ENCODE peak calls at places on chromosome 15, in five cellular contexts. One of them, this sample, is unnamed. For H3K4me1, the result is how much of the 10 kb centered on the place peaks cover.

GRCh38 chr15:52114256-52114655 is 1.7 kb upstream of the BCL2L10 start:
- DNase-seq in right cardiac atrium: no peak
- DNase-seq in ovary: no peak
- DNase-seq in spleen: no peak
- DNase-seq in GM23248: no peak
- DNase-seq in this sample: no peak

GRCh38 chr15:51366911-51367310 is 25.5 kb downstream of the GLDN start:
- DNase-seq in GM23248: peak
- DNase-seq in ovary: peak
- DNase-seq in right cardiac atrium: peak
- DNase-seq in spleen: no peak
- DNase-seq in this sample: no peak

GRCh38 chr15:90037510-90037860 is 36.4 kb downstream of the ZNF710 start:
- DNase-seq in GM23248: peak
- DNase-seq in spleen: no peak
- DNase-seq in right cardiac atrium: no peak
- DNase-seq in ovary: no peak
- DNase-seq in this sample: no peak

GRCh38 chr15:61051570-61052031 is 177.5 kb downstream of the RORA start:
- DNase-seq in spleen: no peak
- DNase-seq in ovary: peak
- DNase-seq in GM23248: peak
- DNase-seq in right cardiac atrium: peak
- DNase-seq in this sample: peak

GRCh38 chr15:97915261-97915660 is 45.2 kb upstream of the ARRDC4 start:
- DNase-seq in right cardiac atrium: no peak
- DNase-seq in GM23248: no peak
- DNase-seq in ovary: no peak
- DNase-seq in spleen: no peak
- DNase-seq in this sample: no peak

GRCh38 chr15:63715818-63716217 is 117.9 kb downstream of the HERC1 start:
- DNase-seq in ovary: no peak
- DNase-seq in GM23248: peak
- DNase-seq in right cardiac atrium: no peak
- DNase-seq in spleen: no peak
- DNase-seq in this sample: no peak

GRCh38 chr15:79349526-79349925 is 38.6 kb downstream of the TMED3 start:
- DNase-seq in right cardiac atrium: no peak
- DNase-seq in GM23248: no peak
- DNase-seq in ovary: no peak
- DNase-seq in spleen: no peak
- DNase-seq in this sample: no peak

GRCh38 chr15:68470981-68471380 is 39.0 kb upstream of the ITGA11 start:
- DNase-seq in right cardiac atrium: no peak
- DNase-seq in ovary: no peak
- DNase-seq in GM23248: no peak
- DNase-seq in spleen: no peak
- DNase-seq in this sample: no peak

GRCh38 chr15:99137111-99137546 is 32.2 kb downstream of the SYNM start:
- DNase-seq in GM23248: no peak
- DNase-seq in right cardiac atrium: no peak
- DNase-seq in ovary: no peak
- DNase-seq in spleen: no peak
- DNase-seq in this sample: no peak

GRCh38 chr15:82536409-82537350 is 3.6 kb downstream of the RPS17 start:
- DNase-seq in right cardiac atrium: no peak
- DNase-seq in spleen: no peak
- DNase-seq in ovary: no peak
- DNase-seq in GM23248: peak
- DNase-seq in this sample: no peak

GRCh38 chr15:51576911-51577500 is 45.6 kb downstream of the DMXL2 start:
- DNase-seq in right cardiac atrium: peak
- DNase-seq in GM23248: peak
- DNase-seq in ovary: peak
- DNase-seq in spleen: no peak
- DNase-seq in this sample: no peak

GRCh38 chr15:34239151-34239761 is 14.4 kb downstream of the EMC4 start:
- DNase-seq in right cardiac atrium: no peak
- DNase-seq in ovary: no peak
- DNase-seq in GM23248: peak
- DNase-seq in spleen: no peak
- DNase-seq in this sample: peak

GRCh38 chr15:60563066-60563465 is 84.1 kb upstream of the ICE2 start:
- DNase-seq in spleen: no peak
- DNase-seq in right cardiac atrium: no peak
- DNase-seq in ovary: no peak
- DNase-seq in GM23248: no peak
- DNase-seq in this sample: no peak

GRCh38 chr15:82890338-82891024 is 62.0 kb downstream of the HOMER2 start:
- DNase-seq in spleen: no peak
- DNase-seq in GM23248: peak
- DNase-seq in right cardiac atrium: no peak
- DNase-seq in ovary: no peak
- DNase-seq in this sample: no peak

GRCh38 chr15:60074181-60074885 is 70.2 kb downstream of the FOXB1 start:
- DNase-seq in ovary: no peak
- DNase-seq in spleen: no peak
- DNase-seq in right cardiac atrium: no peak
- DNase-seq in GM23248: peak
- DNase-seq in this sample: no peak

GRCh38 chr15:72182673-72183072 is 14.9 kb downstream of the GRAMD2A start:
- DNase-seq in spleen: peak
- DNase-seq in GM23248: no peak
- DNase-seq in ovary: no peak
- DNase-seq in right cardiac atrium: no peak
- DNase-seq in this sample: no peak

GRCh38 chr15:82936966-82937647 is 15.4 kb downstream of the HOMER2 start:
- DNase-seq in spleen: peak
- DNase-seq in GM23248: peak
- DNase-seq in right cardiac atrium: no peak
- DNase-seq in ovary: no peak
- DNase-seq in this sample: no peak

GRCh38 chr15:57323299-57323805 is 53.0 kb upstream of the CGNL1 start:
- DNase-seq in GM23248: no peak
- DNase-seq in right cardiac atrium: peak
- DNase-seq in spleen: no peak
- DNase-seq in ovary: no peak
- DNase-seq in this sample: no peak

GRCh38 chr15:52463638-52464037 is 65.0 kb downstream of the MYO5A start:
- DNase-seq in right cardiac atrium: no peak
- DNase-seq in GM23248: peak
- DNase-seq in spleen: no peak
- DNase-seq in ovary: no peak
- DNase-seq in this sample: no peak

GRCh38 chr15:52093539-52094502 is 18.8 kb downstream of the BCL2L10 start:
- DNase-seq in ovary: peak
- DNase-seq in right cardiac atrium: peak
- DNase-seq in spleen: no peak
- DNase-seq in GM23248: peak
- DNase-seq in this sample: peak

GRCh38 chr15:66165856-66166255 is 87.7 kb downstream of the MEGF11 start:
- DNase-seq in spleen: no peak
- DNase-seq in GM23248: no peak
- DNase-seq in ovary: no peak
- DNase-seq in right cardiac atrium: no peak
- DNase-seq in this sample: no peak

GRCh38 chr15:70528270-70528706 is 235.1 kb downstream of the UACA start:
- DNase-seq in right cardiac atrium: no peak
- DNase-seq in GM23248: peak
- DNase-seq in ovary: no peak
- DNase-seq in spleen: peak
- DNase-seq in this sample: peak
- H3K4me3 ChIP-seq in right cardiac atrium: no peak
- H3K4me3 ChIP-seq in GM23248: no peak
- H3K4me3 ChIP-seq in ovary: no peak
- H3K4me3 ChIP-seq in spleen: no peak
- H3K4me3 ChIP-seq in this sample: no peak

DNA sequence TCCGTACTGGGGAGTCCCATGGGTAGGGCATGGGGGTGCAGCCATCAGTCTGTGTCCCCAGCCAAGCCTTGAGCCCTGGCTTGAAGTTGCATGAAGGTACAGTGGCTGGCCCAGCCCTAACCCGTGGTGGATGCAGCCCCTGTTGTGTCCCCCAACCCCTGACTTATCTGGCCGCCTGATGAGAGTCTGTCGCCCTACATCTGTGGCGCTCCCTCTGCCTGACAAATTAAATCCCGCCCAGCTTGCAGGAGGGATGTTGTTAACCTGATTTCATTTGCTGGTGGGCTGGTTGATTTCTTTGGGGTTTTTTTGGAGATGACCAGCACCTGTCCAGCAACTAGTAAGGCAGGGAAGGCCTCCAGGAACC is 186.1 kb downstream of the APBA2 start:
- DNase-seq in right cardiac atrium: no peak
- DNase-seq in GM23248: no peak
- DNase-seq in ovary: no peak
- DNase-seq in spleen: peak
- DNase-seq in this sample: no peak
- H3K27ac ChIP-seq in right cardiac atrium: no peak
- H3K27ac ChIP-seq in GM23248: no peak
- H3K27ac ChIP-seq in ovary: no peak
- H3K27ac ChIP-seq in spleen: no peak
- H3K27ac ChIP-seq in this sample: no peak

DNA sequence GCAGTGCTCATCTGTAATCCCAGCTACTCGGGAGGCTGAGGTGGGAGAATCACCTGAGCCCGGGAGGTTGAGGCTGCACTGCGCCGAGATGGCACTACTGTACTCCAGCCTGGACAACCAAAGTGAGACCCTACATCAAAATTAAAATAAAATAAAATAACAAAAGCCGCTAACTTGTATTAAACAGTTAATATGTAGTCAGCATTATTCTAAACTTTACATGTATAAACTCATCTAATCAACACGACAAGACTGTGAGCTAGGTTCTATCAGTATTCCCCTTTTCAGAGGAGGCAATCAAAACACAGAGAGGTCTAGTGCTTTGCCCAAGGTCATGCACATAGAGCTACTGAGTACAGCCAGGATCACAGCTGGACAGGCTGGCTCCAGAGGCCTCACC is 111.7 kb upstream of the LINGO1 start:
- DNase-seq in spleen: no peak
- DNase-seq in GM23248: no peak
- DNase-seq in ovary: no peak
- DNase-seq in right cardiac atrium: no peak
- DNase-seq in this sample: no peak
- H3K4me1 ChIP-seq in spleen: under half
- H3K4me1 ChIP-seq in GM23248: under half
- H3K4me1 ChIP-seq in ovary: under half
- H3K4me1 ChIP-seq in right cardiac atrium: under half
- H3K4me1 ChIP-seq in this sample: under half

GRCh38 chr15:32716960-32717289 is 879 bp upstream of the GREM1 start:
- DNase-seq in GM23248: no peak
- DNase-seq in ovary: no peak
- DNase-seq in spleen: no peak
- DNase-seq in right cardiac atrium: no peak
- DNase-seq in this sample: no peak

GRCh38 chr15:32718822-32719716 is 1.3 kb downstream of the GREM1 start:
- DNase-seq in ovary: no peak
- DNase-seq in GM23248: peak
- DNase-seq in spleen: no peak
- DNase-seq in right cardiac atrium: peak
- DNase-seq in this sample: peak

GRCh38 chr15:32716216-32716959 is 1.4 kb upstream of the GREM1 start:
- DNase-seq in GM23248: no peak
- DNase-seq in spleen: no peak
- DNase-seq in ovary: no peak
- DNase-seq in right cardiac atrium: no peak
- DNase-seq in this sample: no peak

GRCh38 chr15:32718082-32718821 is 448 bp downstream of the GREM1 start:
- DNase-seq in ovary: no peak
- DNase-seq in right cardiac atrium: peak
- DNase-seq in GM23248: peak
- DNase-seq in spleen: no peak
- DNase-seq in this sample: peak

DNA sequence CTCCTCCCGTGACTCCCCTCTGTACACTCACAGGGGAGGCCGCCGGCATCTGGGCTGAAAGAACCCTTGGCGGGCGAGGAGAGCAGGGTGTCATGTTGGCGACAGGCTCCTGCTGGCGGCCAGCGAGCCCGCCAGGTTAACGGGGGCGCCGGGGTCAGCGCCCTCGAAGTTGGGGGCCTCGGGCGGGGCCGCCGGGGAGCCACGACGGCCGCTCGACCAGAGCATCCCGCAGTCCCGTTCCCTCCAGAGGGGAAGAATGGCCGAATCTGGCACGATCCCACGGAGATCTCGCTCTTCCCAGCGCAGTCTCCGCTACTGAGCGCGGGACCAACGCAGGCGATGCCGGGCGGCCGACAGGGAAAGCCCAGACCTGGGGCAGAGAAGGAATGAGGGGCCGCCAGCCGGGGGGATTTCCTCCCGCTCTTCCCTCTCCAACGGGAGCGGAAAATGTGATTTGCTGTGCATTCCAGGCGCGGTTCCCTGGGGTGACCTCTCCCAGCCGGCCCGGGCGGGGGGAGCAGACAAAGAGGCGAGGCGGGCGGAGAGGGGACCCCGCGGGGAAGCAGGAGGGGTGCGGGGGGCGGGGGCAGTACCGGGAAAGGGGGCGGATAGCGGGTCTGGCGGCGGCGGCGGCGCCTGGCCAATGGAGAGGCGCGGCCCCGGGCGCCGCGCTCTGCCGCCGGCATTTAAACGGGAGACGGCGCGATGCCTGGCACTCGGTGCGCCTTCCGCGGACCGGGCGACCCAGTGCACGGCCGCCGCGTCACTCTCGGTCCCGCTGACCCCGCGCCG is at the start of gene GREM1:
- DNase-seq in right cardiac atrium: peak
- DNase-seq in ovary: no peak
- DNase-seq in spleen: no peak
- DNase-seq in GM23248: peak
- DNase-seq in this sample: peak
- H3K4me3 ChIP-seq in right cardiac atrium: peak
- H3K4me3 ChIP-seq in ovary: peak
- H3K4me3 ChIP-seq in spleen: peak
- H3K4me3 ChIP-seq in GM23248: peak
- H3K4me3 ChIP-seq in this sample: peak

DNA sequence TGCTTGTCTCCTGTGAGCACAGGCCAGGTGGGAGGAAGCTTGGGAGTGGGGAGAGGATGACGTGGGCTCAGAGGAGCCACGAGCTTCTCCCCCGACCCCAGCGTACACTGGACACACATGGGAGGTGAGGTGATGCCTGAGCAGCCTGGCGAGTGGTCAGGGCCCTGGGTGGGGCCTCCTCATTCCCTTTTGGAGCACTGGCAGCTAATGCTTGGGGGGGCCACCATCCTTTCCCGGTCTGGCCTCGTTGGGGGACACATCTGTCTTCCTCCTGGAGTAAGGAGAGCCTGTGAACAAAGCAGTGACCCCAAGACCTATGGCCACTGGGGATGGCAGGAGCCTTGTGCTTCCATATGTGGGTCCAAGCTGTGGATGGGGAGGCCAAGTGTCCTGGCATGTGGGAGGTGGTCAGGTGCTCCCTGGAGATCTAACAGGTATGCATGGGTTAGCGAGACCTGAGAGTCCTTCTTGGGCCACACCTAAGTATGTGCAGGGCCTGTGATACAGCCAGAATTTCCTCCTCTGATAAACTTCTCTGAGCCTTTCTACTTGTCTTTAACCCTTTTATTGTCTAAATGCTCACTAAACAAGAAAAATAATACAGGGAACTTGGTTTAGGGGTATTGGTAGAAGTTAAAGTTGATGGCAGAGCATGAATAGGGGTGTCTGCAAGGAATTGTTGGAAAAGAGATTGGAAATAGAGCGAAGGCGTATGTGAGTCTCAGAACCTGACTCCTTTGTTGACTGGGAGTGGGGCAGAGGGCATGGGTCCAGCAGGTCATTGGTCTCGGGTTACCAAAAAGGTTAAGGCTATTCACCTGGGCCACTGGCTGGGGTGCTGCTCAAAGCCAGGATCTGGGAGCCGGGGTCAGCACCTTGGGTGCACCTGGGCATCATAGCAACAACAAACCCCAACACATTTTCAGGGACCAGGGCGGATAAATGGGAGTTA is 9.6 kb downstream of the KLF13 start:
- DNase-seq in right cardiac atrium: peak
- DNase-seq in spleen: peak
- DNase-seq in ovary: no peak
- DNase-seq in GM23248: no peak
- DNase-seq in this sample: no peak
- H3K27ac ChIP-seq in right cardiac atrium: peak
- H3K27ac ChIP-seq in spleen: peak
- H3K27ac ChIP-seq in ovary: no peak
- H3K27ac ChIP-seq in GM23248: no peak
- H3K27ac ChIP-seq in this sample: no peak